ENCODE peak calls at places on chromosomes 3 and 15, in nine cellular contexts. Z is aorta; Q is small intestine; S is mammary epithelial cell; B is CD8-positive, alpha-beta T cell; D is H9; T is left ventricle myocardium inferior; C is uterus; F is BE2C. V is an unnamed sample.
A peak's percentile ranks its signal among the peaks of the same experiment; 100 is the strongest.

GRCh38 chr3:25463850-25464418 is 35.9 kb downstream of the RARB start:
- DNase-seq in D (no peak), S (no peak), C (no peak), Q (no peak), F (no peak), T (no peak), B (no peak), Z (no peak), V (no peak)

GRCh38 chr3:142394921-142395622 is 52.8 kb downstream of the XRN1 start:
- DNase-seq in C (no peak), T (no peak), S (no peak), Z (no peak), F (no peak), D (no peak), Q (no peak), B (no peak), V (no peak)

GRCh38 chr3:48409291-48410201 is 20.3 kb downstream of the PLXNB1 start:
- DNase-seq in F (peak; percentile 1), Q (no peak), D (peak; percentile 25), Z (peak; percentile 32), B (no peak), C (peak; percentile 8), T (peak; percentile 11), S (no peak), V (peak; percentile 5)

GRCh38 chr15:32870240-32871033 is 152.6 kb downstream of the GREM1 start:
- DNase-seq in Z (no peak), D (no peak), Q (no peak), T (no peak), C (no peak), B (no peak), F (no peak), S (no peak), V (no peak)

GRCh38 chr3:33491697-33492096 is 51.5 kb upstream of the UBP1 start:
- DNase-seq in Z (no peak), F (no peak), D (no peak), C (no peak), S (no peak), T (no peak), Q (peak; percentile 3), B (no peak), V (no peak)

GRCh38 chr3:16866447-16867025 is 18.2 kb upstream of the PLCL2 start:
- DNase-seq in D (no peak), B (no peak), T (no peak), S (no peak), F (no peak), C (no peak), Q (no peak), Z (no peak), V (no peak)

GRCh38 chr3:151732861-151733260 is 866 bp upstream of the AADACL2 start:
- DNase-seq in Q (no peak), D (no peak), T (no peak), Z (no peak), C (no peak), S (no peak), B (no peak), F (no peak), V (no peak)

GRCh38 chr3:25576836-25577454 is 87.8 kb downstream of the TOP2B start:
- DNase-seq in Z (no peak), C (no peak), D (peak; percentile 54), Q (no peak), S (no peak), F (no peak), B (no peak), T (no peak), V (no peak)

GRCh38 chr15:89334510-89335288 is at the start of gene POLG:
- DNase-seq in F (peak; percentile 99), Z (peak; percentile 99), D (peak; percentile 99), T (peak; percentile 98), B (peak; percentile 99), S (peak; percentile 99), C (peak; percentile 99), Q (peak; percentile 99), V (peak; percentile 100)

GRCh38 chr3:19885468-19885867 is 48.5 kb downstream of the EFHB start:
- DNase-seq in F (no peak), Z (no peak), C (no peak), S (peak; percentile 13), D (peak; percentile 35), T (no peak), B (no peak), Q (peak; percentile 44), V (peak; percentile 32)

GRCh38 chr3:114143817-114144216 is 35.0 kb downstream of the DRD3 start:
- DNase-seq in Z (no peak), Q (no peak), F (no peak), C (no peak), T (no peak), D (no peak), B (no peak), S (no peak), V (no peak)

GRCh38 chr3:27559835-27560234 is 75.7 kb upstream of the SLC4A7 start:
- DNase-seq in Z (peak; percentile 85), F (peak; percentile 76), Q (no peak), S (peak; percentile 37), C (peak; percentile 33), B (no peak), T (peak; percentile 33), D (no peak), V (no peak)

GRCh38 chr15:80895091-80895490 is 94.5 kb downstream of the MESD start:
- DNase-seq in S (no peak), C (no peak), D (no peak), B (no peak), F (no peak), T (no peak), Z (no peak), Q (no peak), V (no peak)

GRCh38 chr3:135973846-135974245 is 8.3 kb downstream of the PPP2R3A start:
- DNase-seq in D (no peak), T (no peak), F (no peak), Q (no peak), S (no peak), Z (no peak), B (no peak), C (no peak), V (no peak)

GRCh38 chr3:120839120-120839519 is 68.9 kb upstream of the STXBP5L start:
- DNase-seq in Z (no peak), D (no peak), S (no peak), T (no peak), C (no peak), Q (no peak), F (no peak), B (no peak), V (no peak)

DNA sequence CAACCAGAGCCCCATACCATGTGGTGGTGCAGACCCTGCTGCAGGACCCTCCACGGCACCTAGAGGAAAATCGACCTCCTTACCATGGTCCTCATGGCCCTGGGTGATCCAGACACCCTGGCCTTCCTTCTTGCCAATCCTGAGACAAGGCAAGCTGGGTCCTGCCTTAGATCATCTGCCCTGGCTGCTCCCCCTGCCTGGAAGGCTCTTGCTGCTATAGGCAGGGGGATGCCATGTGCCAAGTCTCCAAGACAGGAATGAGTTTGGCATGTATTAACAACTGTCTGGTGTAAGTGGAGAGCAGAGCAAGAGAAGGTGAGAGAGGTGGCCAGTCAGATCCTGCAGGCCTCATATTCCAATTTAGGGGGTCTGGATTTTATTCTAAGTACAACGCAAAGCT is 7.5 kb downstream of the HEG1 start:
- DNase-seq in B (no peak), D (no peak), S (peak; percentile 37), Q (no peak), C (no peak), Z (no peak), F (no peak), T (no peak), V (no peak)
- H3K4me1 ChIP-seq in B (peaks cover 31% of the 10 kb centered on the region), D (peaks cover 17% of the 10 kb centered on the region), S (peaks cover 65% of the 10 kb centered on the region), Q (peaks cover 16% of the 10 kb centered on the region), C (peaks cover 14% of the 10 kb centered on the region), Z (peaks cover 5% of the 10 kb centered on the region), F (peaks cover 12% of the 10 kb centered on the region), T (peaks cover 100% of the 10 kb centered on the region), V (peaks cover 21% of the 10 kb centered on the region)

GRCh38 chr15:45111390-45112142 is 2.4 kb downstream of the DUOX2 start:
- DNase-seq in C (no peak), S (no peak), Z (no peak), T (no peak), B (no peak), Q (no peak), F (no peak), D (no peak), V (no peak)
- H3K27me3 ChIP-seq in C (no peaks in the 10 kb centered on the region), S (peaks cover 52% of the 10 kb centered on the region), Z (no peaks in the 10 kb centered on the region), T (peaks cover 94% of the 10 kb centered on the region), B (peaks cover 29% of the 10 kb centered on the region), Q (peaks cover 7% of the 10 kb centered on the region), F (peaks cover 42% of the 10 kb centered on the region), D (peaks cover 65% of the 10 kb centered on the region), V (peaks cover 42% of the 10 kb centered on the region)

DNA sequence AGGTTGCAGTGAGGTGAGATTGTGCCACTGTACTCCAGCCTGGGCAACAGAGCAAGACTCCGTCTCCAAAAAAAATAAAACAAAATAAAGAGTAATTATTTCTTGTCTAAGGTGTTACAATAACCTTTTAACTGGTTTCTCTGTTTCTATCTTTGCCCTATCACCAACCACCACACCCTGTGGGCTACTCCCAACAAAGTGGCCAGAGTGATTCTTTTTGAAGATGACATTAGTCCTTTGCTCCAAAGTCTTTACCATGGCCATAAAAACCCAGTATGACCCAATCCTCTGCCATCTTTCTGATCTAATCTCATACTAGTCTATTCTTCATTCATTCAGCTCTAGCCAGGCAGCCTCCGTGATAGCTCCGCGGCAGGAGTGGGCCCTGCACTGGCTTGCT is 62.8 kb downstream of the RFX7 start:
- DNase-seq in C (no peak), S (no peak), Q (peak; percentile 17), F (no peak), Z (no peak), D (no peak), B (no peak), T (no peak), V (no peak)
- H3K4me1 ChIP-seq in C (no peaks in the 10 kb centered on the region), S (no peaks in the 10 kb centered on the region), Q (no peaks in the 10 kb centered on the region), F (no peaks in the 10 kb centered on the region), Z (no peaks in the 10 kb centered on the region), D (no peaks in the 10 kb centered on the region), B (no peaks in the 10 kb centered on the region), T (no peaks in the 10 kb centered on the region), V (no peaks in the 10 kb centered on the region)

DNA sequence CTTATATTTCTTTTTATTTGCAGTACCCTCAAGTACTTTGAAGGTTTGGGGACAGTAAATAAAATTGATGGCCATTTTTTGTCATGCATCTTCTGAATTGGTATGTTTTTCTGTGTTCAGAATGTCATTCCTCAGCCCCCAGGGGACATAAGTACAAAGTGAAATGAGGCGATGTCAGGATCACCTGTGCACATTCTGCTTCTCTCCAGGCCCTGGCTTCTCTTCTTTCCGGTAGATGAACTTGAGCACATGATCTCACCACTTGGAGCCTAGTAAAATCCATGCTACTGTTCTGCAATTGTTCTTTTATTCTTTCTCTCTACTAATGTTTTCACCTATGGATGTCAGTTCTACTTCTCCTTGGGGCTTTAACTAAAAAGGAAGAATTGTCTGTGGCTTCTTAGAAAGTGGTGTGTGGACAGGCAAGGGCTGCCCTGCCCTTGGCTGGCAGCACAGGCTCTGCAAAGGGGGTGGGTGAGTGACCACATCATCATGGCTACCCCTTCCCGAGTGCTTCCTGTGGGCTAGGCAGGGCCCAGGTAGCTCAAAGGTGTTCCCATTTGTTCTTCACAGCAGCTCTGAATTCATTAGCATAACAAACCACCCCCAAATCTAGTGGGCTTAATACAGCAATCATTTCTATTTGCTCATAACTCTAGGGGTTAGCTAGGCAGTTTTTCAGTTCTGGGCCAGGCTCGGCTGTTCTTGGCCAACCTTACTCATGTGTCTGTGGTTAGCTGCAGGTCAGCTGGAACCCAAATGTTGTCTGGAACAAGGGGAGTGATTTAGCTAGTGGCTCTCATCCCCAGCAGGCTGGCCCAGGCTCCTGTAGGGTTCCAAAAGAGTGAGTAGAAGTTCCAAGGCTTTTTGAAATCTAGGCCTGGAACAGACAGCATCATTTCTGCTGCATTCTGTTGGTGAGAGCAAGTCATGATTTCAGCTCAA is 154.0 kb upstream of the CTDSPL start:
- DNase-seq in Z (peak; percentile 68), T (no peak), S (no peak), F (no peak), D (no peak), C (no peak), B (no peak), Q (no peak), V (no peak)
- H3K27me3 ChIP-seq in Z (no peaks in the 10 kb centered on the region), T (no peaks in the 10 kb centered on the region), S (no peaks in the 10 kb centered on the region), F (no peaks in the 10 kb centered on the region), D (no peaks in the 10 kb centered on the region), C (no peaks in the 10 kb centered on the region), B (no peaks in the 10 kb centered on the region), Q (no peaks in the 10 kb centered on the region), V (no peaks in the 10 kb centered on the region)

GRCh38 chr3:192889694-192890093 is 28.0 kb downstream of the MB21D2 start:
- DNase-seq in Z (no peak), F (no peak), Q (no peak), D (no peak), B (no peak), T (no peak), S (no peak), C (no peak), V (no peak)
- H3K4me1 ChIP-seq in Z (no peaks in the 10 kb centered on the region), F (no peaks in the 10 kb centered on the region), Q (peaks cover 20% of the 10 kb centered on the region), D (peaks cover 23% of the 10 kb centered on the region), B (peaks cover 16% of the 10 kb centered on the region), T (peaks cover 47% of the 10 kb centered on the region), S (peaks cover 46% of the 10 kb centered on the region), C (peaks cover 8% of the 10 kb centered on the region), V (peaks cover 52% of the 10 kb centered on the region)

V was measured in HAP-1.